ENCODE peak calls at places on chromosomes 12 and 14, in ten cellular contexts. A is MCF 10A, B is bronchial epithelial cell, W is IMR-90, Y is lung, R is tibial nerve, X is cardiac fibroblast, K is HL-60, V is B cell, E is choroid plexus epithelial cell. Q is an unnamed sample.

GRCh38 chr12:93134893-93135285 is 205.8 kb upstream of the EEA1 start:
- DNase-seq in K (peak; percentile 80), A (no peak), W (no peak), E (no peak), V (no peak), R (no peak), Y (no peak), B (no peak), X (no peak), Q (no peak)

GRCh38 chr12:40474630-40475029 is 217.6 kb upstream of the CNTN1 start:
- DNase-seq in V (no peak), R (no peak), E (no peak), Y (no peak), B (peak; percentile 69), K (no peak), W (no peak), X (no peak), A (peak; percentile 27), Q (no peak)

GRCh38 chr14:79834856-79835255 is 376.4 kb downstream of the DIO2 start:
- DNase-seq in X (no peak), K (no peak), B (no peak), A (no peak), V (no peak), Y (no peak), W (no peak), E (no peak), R (no peak), Q (no peak)

GRCh38 chr12:132700212-132700913 is 10.3 kb upstream of the PGAM5 start:
- DNase-seq in V (no peak), X (peak; percentile 38), K (no peak), E (peak; percentile 67), Y (no peak), R (no peak), A (peak; percentile 55), B (peak; percentile 65), W (peak; percentile 35), Q (no peak)

GRCh38 chr14:54465654-54466053 is 23.1 kb downstream of the GMFB start:
- DNase-seq in A (no peak), R (no peak), W (no peak), E (no peak), X (no peak), K (no peak), B (no peak), Y (no peak), V (no peak), Q (no peak)

GRCh38 chr14:88614218-88614907 is 51.5 kb downstream of the ZC3H14 start:
- DNase-seq in X (peak; percentile 64), A (peak; percentile 17), K (no peak), R (no peak), V (no peak), W (peak; percentile 81), B (peak; percentile 68), E (peak; percentile 81), Y (no peak), Q (no peak)

GRCh38 chr14:39268393-39268792 is 34.7 kb downstream of the MIA2 start:
- DNase-seq in X (peak; percentile 20), B (peak; percentile 21), K (no peak), A (peak; percentile 35), V (no peak), W (peak; percentile 18), Y (no peak), R (no peak), E (peak; percentile 28), Q (no peak)

GRCh38 chr14:29782041-29782440 is 145.6 kb downstream of the PRKD1 start:
- DNase-seq in W (no peak), V (no peak), K (no peak), A (no peak), X (no peak), E (no peak), Y (no peak), B (no peak), R (no peak), Q (no peak)

GRCh38 chr12:6936642-6937480 is 6.8 kb upstream of the RNU7-1 start:
- DNase-seq in K (no peak), W (no peak), Y (no peak), R (no peak), E (no peak), B (no peak), X (no peak), V (peak; percentile 71), A (no peak), Q (no peak)

GRCh38 chr14:91980157-91980556 is 32.7 kb upstream of the FBLN5 start:
- DNase-seq in V (no peak), B (peak; percentile 99), K (peak; percentile 32), E (peak; percentile 97), X (peak; percentile 82), Y (no peak), A (peak; percentile 88), R (no peak), W (peak; percentile 96), Q (no peak)

GRCh38 chr12:76341436-76342030 is 6.7 kb downstream of the BBS10 start:
- DNase-seq in E (peak; percentile 49), W (peak; percentile 65), K (no peak), A (no peak), B (peak; percentile 93), R (no peak), X (peak; percentile 12), V (no peak), Y (no peak), Q (no peak)

GRCh38 chr12:53726946-53727309 is 324 bp downstream of the CALCOCO1 start:
- DNase-seq in X (peak; percentile 47), Y (no peak), W (peak; percentile 34), R (no peak), V (no peak), E (peak; percentile 35), K (peak; percentile 26), A (peak; percentile 40), B (peak; percentile 29), Q (no peak)

GRCh38 chr12:95600567-95600966 is 49.3 kb upstream of the USP44 start:
- DNase-seq in X (no peak), Y (no peak), A (no peak), K (no peak), V (no peak), R (no peak), W (no peak), B (no peak), E (no peak), Q (no peak)

GRCh38 chr12:63668028-63668799 is at the start of gene DPY19L2:
- DNase-seq in X (peak; percentile 27), Y (peak; percentile 50), K (peak; percentile 4), R (peak; percentile 30), W (peak; percentile 52), A (no peak), B (peak; percentile 9), V (no peak), E (peak; percentile 56), Q (no peak)

GRCh38 chr12:4201333-4202105 is 72.0 kb upstream of the CCND2 start:
- DNase-seq in B (no peak), E (no peak), X (no peak), K (no peak), A (no peak), R (no peak), Y (no peak), V (peak; percentile 56), W (no peak), Q (no peak)

DNA sequence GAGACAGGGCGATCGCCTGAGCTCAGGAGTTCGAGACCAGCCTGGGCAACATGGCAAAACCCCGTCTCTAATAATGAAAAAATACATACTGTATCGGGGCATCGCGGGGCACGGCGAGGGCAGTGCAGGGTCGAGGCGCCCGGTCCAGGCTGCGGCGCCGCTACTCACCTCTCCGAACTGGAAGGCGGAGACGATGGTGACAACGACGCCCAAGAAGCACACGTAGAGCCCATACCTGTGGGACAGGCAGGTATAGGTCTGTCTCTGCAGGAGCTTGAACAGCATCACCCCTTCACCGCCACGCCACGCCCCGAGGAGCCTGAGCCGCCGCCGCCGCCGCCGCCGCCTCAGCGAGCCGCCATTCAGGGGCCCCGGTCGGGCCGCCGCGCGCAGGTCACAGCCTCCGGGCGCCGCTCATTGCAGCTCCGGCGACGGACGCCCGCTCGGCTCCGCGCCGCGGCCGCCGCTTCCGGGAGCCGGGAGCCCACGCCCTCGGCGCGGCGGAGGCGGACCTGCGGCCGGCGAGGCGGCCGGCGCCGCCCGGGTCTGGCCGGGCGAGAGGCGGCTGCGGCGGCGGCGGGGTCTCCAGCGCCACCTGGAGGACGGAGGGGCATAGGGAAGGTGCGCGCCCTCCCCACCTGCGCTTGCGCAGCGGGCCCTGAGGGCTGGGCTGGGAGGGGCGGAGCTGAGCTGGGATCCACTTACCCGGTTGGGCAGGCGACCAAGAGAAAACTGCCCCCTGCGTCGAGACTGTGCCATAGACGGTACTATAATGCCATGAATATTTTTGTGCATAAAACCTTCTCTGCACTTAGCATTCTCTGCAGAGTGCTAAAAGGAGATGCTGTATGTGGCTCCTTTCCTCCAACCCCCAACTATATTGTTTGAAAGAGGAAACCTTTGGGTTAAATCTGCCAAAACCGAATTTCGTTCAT is at the start of gene GNPTAB:
- DNase-seq in Y (peak; percentile 95), A (peak; percentile 94), K (peak; percentile 82), B (peak; percentile 73), V (peak; percentile 96), W (peak; percentile 88), R (peak; percentile 73), X (peak; percentile 95), E (peak; percentile 95), Q (peak; percentile 68)
- TF ChIP-seq CTCF in Y (peak; percentile 66), A (peak; percentile 65), K (peak; percentile 35), B (peak; percentile 76), V (peak; percentile 68), W (peak; percentile 94), R (peak; percentile 96), X (peak; percentile 51), E (peak; percentile 64), Q (no peak)

GRCh38 chr14:69288001-69288771 is 28.2 kb downstream of the GALNT16 start:
- DNase-seq in A (peak; percentile 33), W (peak; percentile 42), E (peak; percentile 80), X (peak; percentile 42), Y (no peak), R (no peak), B (no peak), V (no peak), K (no peak), Q (no peak)
- TF ChIP-seq CTCF in A (peak; percentile 20), W (peak; percentile 43), E (peak; percentile 70), X (peak; percentile 69), Y (no peak), R (no peak), B (peak; percentile 19), V (no peak), K (no peak), Q (no peak)

GRCh38 chr14:64731141-64731581 is 26.9 kb downstream of the PLEKHG3 start:
- DNase-seq in K (no peak), B (no peak), X (no peak), A (no peak), R (no peak), W (no peak), Y (no peak), E (no peak), V (no peak), Q (no peak)
- TF ChIP-seq CTCF in K (no peak), B (no peak), X (no peak), A (no peak), R (no peak), W (no peak), Y (no peak), E (no peak), V (no peak), Q (no peak)

DNA sequence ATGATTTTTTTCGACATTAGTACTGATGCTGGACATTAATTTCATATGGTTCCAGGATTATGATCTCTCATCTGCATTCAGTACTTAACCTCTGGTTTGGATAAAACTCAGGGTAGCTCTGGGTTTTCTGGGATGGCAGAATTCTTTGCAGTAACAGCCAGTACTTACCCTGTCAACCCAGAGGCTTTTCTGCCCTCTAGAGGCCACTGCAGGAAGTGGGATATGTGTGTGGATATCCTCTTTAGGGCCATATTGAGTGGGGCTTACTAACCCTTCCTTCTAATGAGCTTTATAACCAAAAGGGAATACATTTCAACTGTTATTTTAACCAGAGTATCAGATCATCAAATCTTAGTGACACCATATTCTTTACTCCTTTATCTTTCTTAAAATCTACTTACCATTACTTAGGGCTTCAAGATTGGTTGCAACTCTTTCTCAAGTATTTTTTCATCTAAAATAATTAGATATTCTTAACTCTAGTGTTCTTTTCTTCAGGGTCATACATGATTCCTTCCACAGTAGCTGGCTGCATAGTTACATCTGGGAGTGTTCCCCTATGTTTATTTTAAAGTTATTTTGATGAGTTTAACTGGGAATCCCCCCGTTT is 488.0 kb upstream of the STXBP6 start:
- DNase-seq in A (no peak), K (no peak), X (no peak), R (no peak), W (no peak), V (no peak), E (peak; percentile 2), Y (no peak), B (peak; percentile 3), Q (no peak)
- TF ChIP-seq CTCF in A (no peak), K (peak; percentile 78), X (no peak), R (no peak), W (peak; percentile 16), V (peak; percentile 12), E (peak; percentile 30), Y (no peak), B (peak; percentile 23), Q (no peak)